ENCODE peak calls at places on chromosome 6, in ten cellular contexts. X is fibroblast of lung, Y is H1, U is astrocyte, N is OCI-LY7, Q is hepatocyte, E is mammary epithelial cell, A is H9, B is PC-9, G is neural progenitor cell. J is an unnamed sample. For H3K79me2, the result is how much of the 10 kb centered on the place peaks cover.

GRCh38 chr6:19734519-19734918 is 102.7 kb upstream of the ID4 start:
- DNase-seq in U (peak), N (no peak), G (peak), B (no peak), Y (no peak), X (no peak), E (no peak), Q (no peak), A (no peak), J (no peak)

GRCh38 chr6:136593748-136594490 is 43.7 kb upstream of the MAP7 start:
- DNase-seq in E (peak), Y (no peak), A (no peak), B (peak), N (peak), U (peak), G (no peak), X (peak), Q (peak), J (peak)

GRCh38 chr6:15299430-15300131 is 53.7 kb downstream of the JARID2 start:
- DNase-seq in E (no peak), N (peak), G (no peak), A (no peak), U (peak), X (no peak), Q (peak), Y (no peak), B (no peak), J (peak)

GRCh38 chr6:21082091-21082490 is 511.5 kb upstream of the SOX4 start:
- DNase-seq in U (no peak), E (no peak), A (no peak), Q (no peak), B (no peak), Y (no peak), G (no peak), N (no peak), X (no peak), J (no peak)

GRCh38 chr6:41688256-41688965 is 47.0 kb downstream of the TFEB start:
- DNase-seq in A (no peak), B (no peak), N (no peak), Y (no peak), X (no peak), Q (no peak), U (no peak), G (no peak), E (no peak), J (no peak)

GRCh38 chr6:131062245-131063027 is 609 bp downstream of the EPB41L2 start:
- DNase-seq in X (no peak), G (peak), U (no peak), Y (no peak), N (peak), E (no peak), B (peak), Q (peak), A (peak), J (peak)

GRCh38 chr6:149235130-149235561 is 82.4 kb upstream of the TAB2 start:
- DNase-seq in A (no peak), N (peak), E (peak), B (peak), X (peak), U (peak), Y (no peak), Q (peak), G (no peak), J (peak)

GRCh38 chr6:163284151-163284550 is 130.4 kb upstream of the QKI start:
- DNase-seq in U (no peak), N (no peak), B (no peak), A (no peak), Y (no peak), X (no peak), Q (no peak), E (no peak), G (no peak), J (no peak)

GRCh38 chr6:45654673-45655072 is 276.9 kb upstream of the SUPT3H start:
- DNase-seq in Y (no peak), N (no peak), E (peak), G (no peak), A (no peak), B (no peak), U (no peak), X (no peak), Q (no peak), J (peak)

GRCh38 chr6:104958720-104959452 is 2.0 kb downstream of the LIN28B start:
- DNase-seq in A (no peak), Q (peak), E (no peak), U (no peak), B (no peak), Y (no peak), X (no peak), N (no peak), G (peak), J (peak)

GRCh38 chr6:105569706-105570105 is 166.8 kb upstream of the PREP start:
- DNase-seq in X (no peak), B (no peak), Y (no peak), G (no peak), A (no peak), N (no peak), U (no peak), E (no peak), Q (peak), J (no peak)

GRCh38 chr6:23307516-23307915 is 738.1 kb downstream of the HDGFL1 start:
- DNase-seq in B (no peak), Q (no peak), U (no peak), G (no peak), Y (no peak), E (no peak), N (no peak), X (no peak), A (no peak), J (no peak)

GRCh38 chr6:158474961-158475343 is 84.9 kb upstream of the TMEM181 start:
- DNase-seq in Q (peak), B (peak), N (no peak), G (no peak), U (peak), E (no peak), A (no peak), X (peak), Y (no peak), J (peak)

GRCh38 chr6:158042245-158042798 is 60.7 kb downstream of the SYNJ2 start:
- DNase-seq in B (peak), Y (no peak), A (peak), N (no peak), E (peak), Q (peak), X (peak), G (no peak), U (peak), J (peak)

GRCh38 chr6:113359155-113360140 is 497.7 kb upstream of the MARCKS start:
- DNase-seq in A (no peak), N (no peak), X (no peak), E (peak), B (no peak), G (no peak), U (peak), Q (no peak), Y (no peak), J (peak)

GRCh38 chr6:32120573-32121059 is 7.4 kb downstream of the ATF6B start:
- DNase-seq in N (no peak), U (no peak), G (no peak), E (no peak), Q (no peak), B (no peak), Y (no peak), A (no peak), X (no peak), J (no peak)

GRCh38 chr6:161273356-161273751 is 507 bp downstream of the AGPAT4 start:
- DNase-seq in Q (peak), G (no peak), B (no peak), E (peak), X (peak), U (peak), A (no peak), N (peak), Y (no peak), J (peak)

GRCh38 chr6:11268978-11269377 is 36.5 kb upstream of the NEDD9 start:
- DNase-seq in Y (no peak), X (no peak), B (no peak), E (no peak), G (no peak), U (no peak), Q (no peak), N (no peak), A (no peak), J (no peak)

GRCh38 chr6:9250852-9251251 is 815.5 kb upstream of the SLC35B3 start:
- DNase-seq in U (peak), Y (peak), B (peak), N (peak), X (peak), Q (peak), E (peak), G (peak), A (peak), J (peak)

GRCh38 chr6:92848459-92848858 is 570.9 kb downstream of the EPHA7 start:
- DNase-seq in E (no peak), Q (no peak), G (no peak), X (no peak), B (no peak), A (no peak), N (no peak), U (no peak), Y (no peak), J (no peak)

GRCh38 chr6:119052292-119052889 is 26.1 kb downstream of the FAM184A start:
- DNase-seq in Y (no peak), U (no peak), Q (no peak), A (no peak), G (no peak), E (no peak), B (no peak), N (no peak), X (no peak), J (no peak)

GRCh38 chr6:11413728-11414127 is 123.8 kb upstream of the TMEM170B start:
- DNase-seq in A (no peak), E (peak), G (no peak), B (no peak), Q (no peak), X (peak), U (peak), Y (no peak), N (no peak), J (peak)

GRCh38 chr6:20433321-20433720 is 31.6 kb downstream of the E2F3 start:
- DNase-seq in Q (no peak), X (no peak), B (no peak), Y (no peak), N (no peak), G (no peak), E (no peak), U (no peak), A (no peak), J (no peak)

GRCh38 chr6:43913388-43914271 is 143.6 kb downstream of the VEGFA start:
- DNase-seq in U (peak), G (no peak), Y (no peak), A (no peak), B (no peak), Q (no peak), X (no peak), N (no peak), E (no peak), J (peak)

GRCh38 chr6:146857960-146858308 is 259.2 kb downstream of the ADGB start:
- DNase-seq in Y (no peak), Q (no peak), X (no peak), E (no peak), N (no peak), G (peak), A (peak), B (no peak), U (no peak), J (no peak)

GRCh38 chr6:163661271-163661671 is 246.8 kb downstream of the QKI start:
- DNase-seq in U (no peak), Q (no peak), G (no peak), B (no peak), N (peak), A (no peak), E (no peak), Y (no peak), X (no peak), J (no peak)

GRCh38 chr6:30900863-30901417 is 7.1 kb upstream of the GTF2H4 start:
- DNase-seq in Q (no peak), U (no peak), X (no peak), A (no peak), Y (no peak), E (no peak), G (no peak), B (no peak), N (no peak), J (no peak)

GRCh38 chr6:26536571-26537159 is 1.5 kb upstream of the HMGN4 start:
- DNase-seq in Y (no peak), X (peak), B (peak), U (peak), Q (peak), G (peak), A (peak), E (peak), N (peak), J (peak)

GRCh38 chr6:22098623-22099022 is 198.2 kb downstream of the PRL start:
- DNase-seq in G (no peak), B (no peak), Q (no peak), X (peak), E (peak), Y (no peak), N (no peak), A (no peak), U (no peak), J (no peak)

GRCh38 chr6:155155787-155156447 is 107.9 kb upstream of the CLDN20 start:
- DNase-seq in G (no peak), X (no peak), N (no peak), Y (no peak), B (no peak), A (no peak), E (no peak), Q (no peak), U (no peak), J (peak)

GRCh38 chr6:139239137-139239536 is 52.7 kb downstream of the TXLNB start:
- DNase-seq in N (no peak), Y (no peak), B (no peak), G (no peak), E (no peak), Q (no peak), A (no peak), X (peak), U (no peak), J (no peak)

GRCh38 chr6:111843347-111844147 is 29.7 kb downstream of the FYN start:
- DNase-seq in A (no peak), G (no peak), N (no peak), X (no peak), Q (no peak), U (peak), Y (no peak), E (no peak), B (no peak), J (no peak)

GRCh38 chr6:25934735-25935313 is 4.3 kb upstream of the SLC17A2 start:
- DNase-seq in G (no peak), B (no peak), E (no peak), A (no peak), N (no peak), U (no peak), Q (no peak), Y (no peak), X (peak), J (peak)

GRCh38 chr6:82144852-82145332 is 102.7 kb downstream of the IBTK start:
- DNase-seq in G (peak), X (peak), Y (no peak), N (no peak), Q (peak), E (peak), U (peak), B (peak), A (no peak), J (peak)
- H3K79me2 ChIP-seq in G (under half), X (under half), Y (under half), N (under half), Q (under half), E (under half), U (under half), B (under half), A (under half), J (under half)

DNA sequence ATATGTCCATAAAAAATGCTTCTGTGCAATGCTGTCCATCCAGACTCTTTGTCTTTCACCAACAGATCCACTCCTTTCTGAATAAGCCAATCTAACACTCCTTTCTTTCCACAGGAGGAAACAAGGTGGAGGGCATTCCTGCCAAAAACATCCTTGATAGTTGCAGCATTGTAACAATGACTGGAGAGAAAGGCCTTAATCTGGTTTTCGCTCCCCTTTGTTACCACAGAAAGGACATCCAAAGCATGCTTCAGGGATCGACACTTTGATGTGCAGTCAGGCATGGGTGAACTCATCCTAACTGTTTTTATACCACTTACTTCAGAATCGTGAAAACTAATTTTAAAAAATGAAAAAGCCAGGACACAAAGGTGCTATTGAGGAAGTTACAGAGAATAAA is 7.4 kb downstream of the IBTK start:
- DNase-seq in Q (no peak), B (no peak), Y (no peak), N (no peak), G (peak), X (no peak), A (no peak), E (no peak), U (no peak), J (no peak)
- H3K79me2 ChIP-seq in Q (half or more), B (half or more), Y (under half), N (half or more), G (half or more), X (half or more), A (under half), E (half or more), U (half or more), J (half or more)

DNA sequence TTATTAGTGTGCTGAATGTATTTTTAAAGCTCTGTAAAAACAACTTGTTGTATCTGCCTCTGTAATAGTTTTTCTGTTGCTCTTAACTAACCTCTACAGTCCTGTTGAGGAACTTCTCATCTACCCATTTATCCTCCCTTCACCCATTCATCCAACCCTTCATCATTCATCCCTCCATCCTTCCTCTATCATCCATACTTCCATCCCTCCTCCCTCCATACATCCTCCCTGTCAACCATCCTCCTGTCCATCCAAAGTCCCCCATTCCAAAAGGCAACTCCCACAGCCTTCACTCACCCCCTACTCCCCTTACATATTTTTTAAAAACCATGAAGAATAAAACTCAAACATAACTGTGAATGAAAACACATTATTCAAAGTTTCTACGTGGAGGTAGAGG is 40.7 kb upstream of the SPDEF start:
- DNase-seq in Y (no peak), B (no peak), Q (no peak), E (no peak), X (no peak), A (no peak), N (no peak), G (no peak), U (no peak), J (no peak)
- H3K79me2 ChIP-seq in Y (under half), B (half or more), Q (half or more), E (half or more), X (under half), A (under half), N (under half), G (half or more), U (under half), J (half or more)

DNA sequence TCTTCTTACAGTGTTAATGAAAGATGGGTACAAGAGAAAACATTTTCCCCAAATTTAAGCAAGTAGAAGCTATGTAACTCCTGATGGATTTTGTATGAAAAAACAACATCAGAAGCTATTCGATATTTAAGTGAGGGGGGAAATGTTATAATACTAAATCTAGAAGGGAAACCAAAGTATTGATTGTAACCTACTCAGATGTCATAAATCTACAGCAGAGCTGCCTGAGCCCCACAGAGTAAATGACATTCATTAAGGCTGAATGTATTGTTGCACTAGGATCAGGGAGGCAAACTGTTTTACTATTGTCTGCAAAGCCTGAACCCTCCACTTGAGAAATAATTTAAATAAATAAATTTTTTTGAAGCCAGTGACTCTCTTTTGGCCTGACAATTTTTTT is 19.3 kb downstream of the ANKRD6 start:
- DNase-seq in B (no peak), N (no peak), G (no peak), E (no peak), Q (no peak), A (no peak), Y (no peak), U (no peak), X (no peak), J (no peak)
- H3K79me2 ChIP-seq in B (under half), N (under half), G (under half), E (under half), Q (under half), A (under half), Y (under half), U (under half), X (under half), J (under half)

J was measured in GM23248.